ENCODE peak calls at places on chromosomes 6 and 20, in seven cellular contexts. X, Z, V, L, D, C and Y are unnamed samples. For H3K4me1, the result is how much of the 10 kb centered on the place peaks cover.

GRCh38 chr6:158708239-158708638 is 58.4 kb downstream of the SYTL3 start:
- DNase-seq in D (peak), L (no peak), V (no peak), C (peak), X (peak), Z (peak), Y (no peak)

GRCh38 chr6:7195330-7196018 is 87.7 kb downstream of the RREB1 start:
- DNase-seq in L (no peak), D (no peak), Z (no peak), V (no peak), C (no peak), X (peak), Y (no peak)

GRCh38 chr20:10547276-10548114 is 112.4 kb downstream of the SLX4IP start:
- DNase-seq in Z (no peak), C (peak), D (no peak), X (no peak), V (no peak), L (no peak), Y (no peak)

GRCh38 chr6:135183532-135184440 is 2.7 kb downstream of the MYB start:
- DNase-seq in X (peak), L (peak), C (peak), V (peak), Z (no peak), D (peak), Y (no peak)

GRCh38 chr20:50788045-50788867 is 6.6 kb upstream of the BCAS4 start:
- DNase-seq in V (no peak), X (peak), Z (peak), D (no peak), L (no peak), C (peak), Y (no peak)

GRCh38 chr6:161745594-161745993 is 471.7 kb upstream of the AGPAT4 start:
- DNase-seq in L (no peak), C (no peak), Z (no peak), D (no peak), V (no peak), X (no peak), Y (no peak)

GRCh38 chr6:31815025-31815838 is at the start of the genes HSPA1A and HSPA1L:
- DNase-seq in L (no peak), D (peak), C (peak), Z (peak), X (peak), V (peak), Y (peak)

GRCh38 chr6:26311012-26311384 is 54.0 kb upstream of the BTN3A2 start:
- DNase-seq in X (peak), V (no peak), Z (peak), D (no peak), L (peak), C (peak), Y (peak)

GRCh38 chr6:5961836-5962235 is 44.9 kb downstream of the NRN1 start:
- DNase-seq in C (no peak), L (no peak), Z (no peak), V (no peak), D (no peak), X (no peak), Y (no peak)

GRCh38 chr6:106692112-106692822 is 62.9 kb downstream of the QRSL1 start:
- DNase-seq in L (no peak), X (peak), C (peak), D (no peak), Z (no peak), V (no peak), Y (peak)

GRCh38 chr20:35395728-35396127 is 16.0 kb downstream of the UQCC1 start:
- DNase-seq in L (no peak), V (no peak), C (peak), X (peak), D (no peak), Z (no peak), Y (peak)

GRCh38 chr6:99151634-99152344 is 197.7 kb downstream of the FAXC start:
- DNase-seq in D (no peak), Z (no peak), C (peak), V (no peak), X (peak), L (peak), Y (peak)

GRCh38 chr6:54981647-54982046 is 135.1 kb downstream of the FAM83B start:
- DNase-seq in D (no peak), Z (no peak), X (peak), V (no peak), C (peak), L (no peak), Y (no peak)

GRCh38 chr6:32153252-32153834 is 598 bp upstream of the PPT2 start:
- DNase-seq in Z (peak), X (peak), V (no peak), D (peak), C (peak), L (no peak), Y (no peak)

GRCh38 chr6:148524509-148524908 is 181.9 kb downstream of the SASH1 start:
- DNase-seq in V (no peak), L (no peak), Z (no peak), C (peak), D (no peak), X (peak), Y (no peak)

GRCh38 chr6:134555672-134556071 is 237.8 kb upstream of the SGK1 start:
- DNase-seq in C (no peak), D (no peak), Z (no peak), X (no peak), L (no peak), V (no peak), Y (no peak)

GRCh38 chr6:1621328-1621701 is 11.6 kb downstream of the FOXC1 start:
- DNase-seq in X (no peak), D (no peak), Z (no peak), V (no peak), C (no peak), L (no peak), Y (no peak)

GRCh38 chr20:22576273-22576672 is 8.1 kb downstream of the FOXA2 start:
- DNase-seq in C (no peak), D (no peak), X (no peak), V (no peak), Z (no peak), L (no peak), Y (no peak)

GRCh38 chr6:43916091-43916923 is 146.3 kb downstream of the VEGFA start:
- DNase-seq in D (peak), Z (no peak), V (no peak), C (peak), X (peak), L (no peak), Y (no peak)

GRCh38 chr20:51767867-51768758 is at the start of gene ATP9A:
- DNase-seq in X (peak), D (peak), C (peak), Z (peak), V (no peak), L (no peak), Y (no peak)

GRCh38 chr20:44291754-44292153 is 19.2 kb downstream of the FITM2 start:
- DNase-seq in Z (no peak), C (no peak), L (no peak), X (no peak), D (no peak), V (no peak), Y (no peak)

GRCh38 chr6:18488526-18489270 is 101.5 kb downstream of the RNF144B start:
- DNase-seq in Z (no peak), D (no peak), C (peak), L (no peak), X (peak), V (no peak), Y (peak)

GRCh38 chr6:108594640-108595039 is 33.9 kb downstream of the FOXO3 start:
- DNase-seq in X (no peak), C (no peak), Z (no peak), L (no peak), V (no peak), D (no peak), Y (no peak)

GRCh38 chr6:113909224-113909856 is 52.2 kb downstream of the MARCKS start:
- DNase-seq in V (no peak), D (no peak), Z (no peak), X (peak), L (peak), C (peak), Y (peak)

GRCh38 chr6:138673317-138674014 is 100.1 kb upstream of the CCDC28A start:
- DNase-seq in L (no peak), Z (no peak), V (no peak), X (no peak), D (no peak), C (no peak), Y (no peak)
- H3K27ac ChIP-seq in L (no peak), Z (no peak), V (no peak), X (no peak), D (no peak), C (peak), Y (no peak)

GRCh38 chr6:2917065-2917464 is 14.0 kb upstream of the SERPINB9 start:
- DNase-seq in X (no peak), Z (no peak), L (no peak), V (no peak), D (no peak), C (no peak), Y (peak)

GRCh38 chr6:2914318-2914660 is 11.2 kb upstream of the SERPINB9 start:
- DNase-seq in L (no peak), Z (no peak), V (no peak), X (no peak), D (no peak), C (no peak), Y (no peak)

GRCh38 chr6:2917801-2918495 is 14.8 kb upstream of the SERPINB9 start:
- DNase-seq in D (no peak), Z (no peak), C (no peak), X (no peak), L (no peak), V (no peak), Y (no peak)

GRCh38 chr6:2915150-2915549 is 12.0 kb upstream of the SERPINB9 start:
- DNase-seq in Z (no peak), V (no peak), D (no peak), X (no peak), C (no peak), L (no peak), Y (peak)

GRCh38 chr6:2916354-2916925 is 13.3 kb upstream of the SERPINB9 start:
- DNase-seq in X (no peak), Z (no peak), C (no peak), L (no peak), D (no peak), V (no peak), Y (no peak)
- H3K4me1 ChIP-seq in X (under half), Z (under half), C (under half), L (under half), D (under half), V (under half), Y (under half)

GRCh38 chr6:132495604-132496079 is 17.3 kb downstream of the STX7 start:
- DNase-seq in X (no peak), D (no peak), V (no peak), L (peak), Z (no peak), C (no peak), Y (no peak)

GRCh38 chr6:132491303-132491702 is 21.6 kb downstream of the STX7 start:
- DNase-seq in Z (no peak), D (no peak), V (no peak), L (no peak), X (peak), C (peak), Y (no peak)

GRCh38 chr6:132496519-132497180 is 16.3 kb downstream of the STX7 start:
- DNase-seq in C (no peak), L (no peak), X (no peak), V (no peak), Z (no peak), D (no peak), Y (no peak)

GRCh38 chr6:132491881-132492280 is 21.0 kb downstream of the STX7 start:
- DNase-seq in V (no peak), C (no peak), X (no peak), L (no peak), D (no peak), Z (no peak), Y (no peak)

GRCh38 chr6:132494954-132495353 is 18.0 kb downstream of the STX7 start:
- DNase-seq in Z (no peak), V (no peak), C (no peak), X (no peak), D (no peak), L (no peak), Y (no peak)
- H3K27ac ChIP-seq in Z (no peak), V (no peak), C (no peak), X (no peak), D (no peak), L (peak), Y (no peak)

DNA sequence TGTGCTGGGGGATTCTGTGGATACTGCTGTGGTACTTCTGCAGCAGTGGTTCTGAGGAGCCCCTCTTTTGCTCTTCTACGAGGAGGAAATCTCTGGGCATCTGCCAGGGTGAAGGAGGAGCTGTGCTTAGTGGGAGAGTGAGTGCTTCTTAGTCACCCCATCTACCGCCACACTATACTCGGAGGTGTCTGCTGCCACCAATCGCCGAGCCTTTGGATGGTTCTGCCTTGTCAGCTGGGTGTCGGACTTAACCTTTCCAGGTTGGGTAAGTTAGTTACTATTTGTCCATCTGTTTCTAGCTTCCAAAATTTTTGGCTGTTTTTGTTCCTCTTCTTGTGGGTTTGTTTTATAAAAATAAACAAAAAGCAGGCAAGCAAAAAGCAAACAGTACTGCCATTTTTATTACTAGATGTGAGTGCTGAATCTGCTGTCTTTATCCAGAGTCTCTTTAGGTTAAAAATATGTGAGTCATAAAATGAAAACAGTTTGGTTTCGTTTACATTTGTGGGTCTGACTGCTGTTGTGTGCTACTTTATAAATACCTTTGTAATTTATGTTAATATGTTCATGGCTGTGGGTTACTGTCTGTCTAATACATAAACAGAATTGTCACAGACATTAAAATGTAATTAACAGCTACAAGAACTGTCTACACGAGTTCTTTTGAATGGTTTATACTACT is 89.1 kb downstream of the ARID1B start:
- DNase-seq in V (no peak), D (no peak), X (peak), L (peak), Z (no peak), C (peak), Y (peak)
- H3K4me1 ChIP-seq in V (under half), D (under half), X (under half), L (under half), Z (under half), C (under half), Y (under half)

DNA sequence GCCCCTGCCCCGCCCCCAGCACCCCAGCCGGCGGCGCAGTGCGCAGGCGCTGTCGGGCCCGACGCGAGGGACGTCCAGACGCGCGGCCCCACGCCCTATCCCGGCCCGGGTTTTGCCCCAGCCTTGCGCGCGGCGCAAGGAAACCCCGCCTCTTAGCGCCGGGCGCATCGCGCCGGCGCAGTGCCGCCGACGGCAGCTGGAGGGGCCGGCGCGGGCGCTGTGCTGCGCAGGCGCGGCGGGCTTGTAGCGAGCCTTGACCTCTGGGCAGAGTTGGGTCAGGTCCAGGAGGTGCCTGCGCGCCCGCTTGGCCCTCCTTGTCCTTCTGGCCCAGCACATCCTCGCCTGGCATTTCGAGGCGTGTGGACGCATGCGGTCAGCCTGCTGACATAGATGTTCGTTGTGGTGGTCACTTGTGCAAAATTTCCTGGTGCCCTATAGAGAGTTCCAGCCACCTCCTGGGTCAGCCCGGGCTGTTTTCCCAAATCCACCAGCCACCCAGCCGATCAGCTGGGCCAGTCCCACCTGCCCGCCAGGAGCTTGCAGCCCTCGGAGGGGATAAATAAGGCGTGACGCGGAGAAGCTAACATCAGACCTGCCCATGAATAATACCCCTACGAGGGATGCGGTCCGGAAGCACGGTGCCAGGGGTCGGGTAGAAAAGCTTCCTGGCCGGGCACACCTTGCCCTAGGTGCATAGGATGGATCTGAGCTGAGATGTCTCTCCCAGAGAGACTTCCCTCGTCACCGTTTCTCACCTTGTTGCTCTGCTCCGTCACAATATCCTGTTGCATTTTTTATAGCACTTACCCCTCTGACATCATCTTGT is 423 bp upstream of the PRELID3B start:
- DNase-seq in X (peak), C (peak), V (peak), L (peak), D (peak), Z (peak), Y (peak)
- H3K27ac ChIP-seq in X (no peak), C (peak), V (peak), L (no peak), D (peak), Z (peak), Y (peak)

GRCh38 chr6:63805345-63805744 is 169.7 kb downstream of the PHF3 start:
- DNase-seq in C (no peak), D (no peak), X (no peak), Z (no peak), L (no peak), V (no peak), Y (no peak)

GRCh38 chr6:63805808-63806572 is 170.4 kb downstream of the PHF3 start:
- DNase-seq in Z (no peak), L (no peak), V (no peak), D (peak), C (peak), X (peak), Y (peak)

GRCh38 chr6:63803371-63803770 is 167.8 kb downstream of the PHF3 start:
- DNase-seq in V (no peak), D (no peak), L (no peak), X (no peak), C (no peak), Z (no peak), Y (no peak)

GRCh38 chr6:63802606-63803206 is 167.1 kb downstream of the PHF3 start:
- DNase-seq in V (no peak), Z (no peak), L (peak), C (peak), D (no peak), X (no peak), Y (no peak)

GRCh38 chr6:63804381-63804956 is 168.9 kb downstream of the PHF3 start:
- DNase-seq in X (peak), V (no peak), Z (no peak), L (no peak), C (peak), D (no peak), Y (no peak)
- H3K4me1 ChIP-seq in X (under half), V (under half), Z (under half), L (under half), C (under half), D (under half), Y (under half)

GRCh38 chr20:57313951-57314350 is 15.7 kb upstream of the SPO11 start:
- DNase-seq in V (no peak), X (no peak), C (no peak), Z (no peak), D (no peak), L (no peak), Y (no peak)
- H3K27ac ChIP-seq in V (no peak), X (no peak), C (no peak), Z (no peak), D (no peak), L (no peak), Y (no peak)